ENCODE peak calls at places on chromosomes 3 and 15, in seven cellular contexts. One of them, this sample, is unnamed.

GRCh38 chr3:131821376-131821775 is 213.4 kb downstream of the CPNE4 start:
- DNase-seq in transverse colon: no peak
- DNase-seq in endothelial cell of umbilical vein: no peak
- DNase-seq in HepG2: no peak
- DNase-seq in GM23338: no peak
- DNase-seq in HL-60: no peak
- DNase-seq in sigmoid colon: no peak
- DNase-seq in this sample: no peak

GRCh38 chr15:44532689-44533088 is 4.3 kb upstream of the EIF3J start:
- DNase-seq in transverse colon: no peak
- DNase-seq in endothelial cell of umbilical vein: no peak
- DNase-seq in HepG2: no peak
- DNase-seq in GM23338: peak
- DNase-seq in HL-60: no peak
- DNase-seq in sigmoid colon: no peak
- DNase-seq in this sample: no peak

GRCh38 chr3:14879161-14879888 is 60.6 kb downstream of the FGD5 start:
- DNase-seq in transverse colon: peak
- DNase-seq in endothelial cell of umbilical vein: no peak
- DNase-seq in HepG2: no peak
- DNase-seq in GM23338: peak
- DNase-seq in HL-60: no peak
- DNase-seq in sigmoid colon: peak
- DNase-seq in this sample: no peak

GRCh38 chr3:171811913-171812321 is 1.6 kb upstream of the PLD1 start:
- DNase-seq in transverse colon: no peak
- DNase-seq in endothelial cell of umbilical vein: no peak
- DNase-seq in HepG2: no peak
- DNase-seq in GM23338: no peak
- DNase-seq in HL-60: no peak
- DNase-seq in sigmoid colon: peak
- DNase-seq in this sample: no peak

GRCh38 chr3:131688370-131688769 is 185.6 kb upstream of the MRPL3 start:
- DNase-seq in transverse colon: no peak
- DNase-seq in endothelial cell of umbilical vein: no peak
- DNase-seq in HepG2: no peak
- DNase-seq in GM23338: no peak
- DNase-seq in HL-60: no peak
- DNase-seq in sigmoid colon: no peak
- DNase-seq in this sample: no peak

GRCh38 chr15:76217029-76217866 is 94.0 kb downstream of the ETFA start:
- DNase-seq in transverse colon: no peak
- DNase-seq in endothelial cell of umbilical vein: peak
- DNase-seq in HepG2: no peak
- DNase-seq in GM23338: no peak
- DNase-seq in HL-60: no peak
- DNase-seq in sigmoid colon: no peak
- DNase-seq in this sample: no peak

GRCh38 chr3:182793663-182794454 is 555 bp downstream of the ATP11B start:
- DNase-seq in transverse colon: peak
- DNase-seq in endothelial cell of umbilical vein: peak
- DNase-seq in HepG2: peak
- DNase-seq in GM23338: peak
- DNase-seq in HL-60: peak
- DNase-seq in sigmoid colon: peak
- DNase-seq in this sample: peak

GRCh38 chr15:49987198-49987785 is 131.7 kb downstream of the ATP8B4 start:
- DNase-seq in transverse colon: no peak
- DNase-seq in endothelial cell of umbilical vein: no peak
- DNase-seq in HepG2: no peak
- DNase-seq in GM23338: no peak
- DNase-seq in HL-60: no peak
- DNase-seq in sigmoid colon: no peak
- DNase-seq in this sample: no peak

GRCh38 chr15:52351206-52351907 is 55.8 kb upstream of the MYO5C start:
- DNase-seq in transverse colon: no peak
- DNase-seq in endothelial cell of umbilical vein: no peak
- DNase-seq in HepG2: no peak
- DNase-seq in GM23338: no peak
- DNase-seq in HL-60: peak
- DNase-seq in sigmoid colon: peak
- DNase-seq in this sample: no peak

GRCh38 chr3:104564045-104564643 is 802.6 kb upstream of the ALCAM start:
- DNase-seq in transverse colon: peak
- DNase-seq in endothelial cell of umbilical vein: peak
- DNase-seq in HepG2: peak
- DNase-seq in GM23338: peak
- DNase-seq in HL-60: peak
- DNase-seq in sigmoid colon: no peak
- DNase-seq in this sample: no peak

GRCh38 chr3:14647976-14648955 is 3.3 kb upstream of the CCDC174 start:
- DNase-seq in transverse colon: no peak
- DNase-seq in endothelial cell of umbilical vein: no peak
- DNase-seq in HepG2: no peak
- DNase-seq in GM23338: no peak
- DNase-seq in HL-60: peak
- DNase-seq in sigmoid colon: no peak
- DNase-seq in this sample: no peak

GRCh38 chr3:178059124-178059523 is 477.1 kb upstream of the KCNMB2 start:
- DNase-seq in transverse colon: no peak
- DNase-seq in endothelial cell of umbilical vein: no peak
- DNase-seq in HepG2: peak
- DNase-seq in GM23338: no peak
- DNase-seq in HL-60: no peak
- DNase-seq in sigmoid colon: no peak
- DNase-seq in this sample: no peak

GRCh38 chr3:147393261-147393964 is 12.9 kb downstream of the ZIC4 start:
- DNase-seq in transverse colon: no peak
- DNase-seq in endothelial cell of umbilical vein: no peak
- DNase-seq in HepG2: no peak
- DNase-seq in GM23338: peak
- DNase-seq in HL-60: no peak
- DNase-seq in sigmoid colon: peak
- DNase-seq in this sample: no peak
- TF ChIP-seq POLR2AphosphoS5 in transverse colon: no peak
- TF ChIP-seq POLR2AphosphoS5 in endothelial cell of umbilical vein: no peak
- TF ChIP-seq POLR2AphosphoS5 in HepG2: no peak
- TF ChIP-seq POLR2AphosphoS5 in GM23338: no peak
- TF ChIP-seq POLR2AphosphoS5 in HL-60: no peak
- TF ChIP-seq POLR2AphosphoS5 in sigmoid colon: no peak
- TF ChIP-seq POLR2AphosphoS5 in this sample: no peak

GRCh38 chr15:74399100-74399499 is 31.7 kb upstream of the CYP11A1 start:
- DNase-seq in transverse colon: no peak
- DNase-seq in endothelial cell of umbilical vein: no peak
- DNase-seq in HepG2: no peak
- DNase-seq in GM23338: no peak
- DNase-seq in HL-60: no peak
- DNase-seq in sigmoid colon: no peak
- DNase-seq in this sample: no peak

GRCh38 chr15:74400313-74400850 is 32.9 kb upstream of the CYP11A1 start:
- DNase-seq in transverse colon: no peak
- DNase-seq in endothelial cell of umbilical vein: no peak
- DNase-seq in HepG2: no peak
- DNase-seq in GM23338: no peak
- DNase-seq in HL-60: no peak
- DNase-seq in sigmoid colon: no peak
- DNase-seq in this sample: no peak

GRCh38 chr15:74398183-74398582 is 30.7 kb upstream of the CYP11A1 start:
- DNase-seq in transverse colon: no peak
- DNase-seq in endothelial cell of umbilical vein: no peak
- DNase-seq in HepG2: no peak
- DNase-seq in GM23338: no peak
- DNase-seq in HL-60: no peak
- DNase-seq in sigmoid colon: no peak
- DNase-seq in this sample: no peak

GRCh38 chr15:74400915-74401757 is 32.6 kb downstream of the SEMA7A start:
- DNase-seq in transverse colon: no peak
- DNase-seq in endothelial cell of umbilical vein: no peak
- DNase-seq in HepG2: no peak
- DNase-seq in GM23338: no peak
- DNase-seq in HL-60: no peak
- DNase-seq in sigmoid colon: no peak
- DNase-seq in this sample: no peak

GRCh38 chr15:74399511-74400312 is 32.3 kb upstream of the CYP11A1 start:
- DNase-seq in transverse colon: peak
- DNase-seq in endothelial cell of umbilical vein: no peak
- DNase-seq in HepG2: no peak
- DNase-seq in GM23338: no peak
- DNase-seq in HL-60: no peak
- DNase-seq in sigmoid colon: no peak
- DNase-seq in this sample: no peak
- TF ChIP-seq POLR2AphosphoS5 in transverse colon: no peak
- TF ChIP-seq POLR2AphosphoS5 in endothelial cell of umbilical vein: no peak
- TF ChIP-seq POLR2AphosphoS5 in HepG2: no peak
- TF ChIP-seq POLR2AphosphoS5 in GM23338: no peak
- TF ChIP-seq POLR2AphosphoS5 in HL-60: no peak
- TF ChIP-seq POLR2AphosphoS5 in sigmoid colon: no peak
- TF ChIP-seq POLR2AphosphoS5 in this sample: peak

DNA sequence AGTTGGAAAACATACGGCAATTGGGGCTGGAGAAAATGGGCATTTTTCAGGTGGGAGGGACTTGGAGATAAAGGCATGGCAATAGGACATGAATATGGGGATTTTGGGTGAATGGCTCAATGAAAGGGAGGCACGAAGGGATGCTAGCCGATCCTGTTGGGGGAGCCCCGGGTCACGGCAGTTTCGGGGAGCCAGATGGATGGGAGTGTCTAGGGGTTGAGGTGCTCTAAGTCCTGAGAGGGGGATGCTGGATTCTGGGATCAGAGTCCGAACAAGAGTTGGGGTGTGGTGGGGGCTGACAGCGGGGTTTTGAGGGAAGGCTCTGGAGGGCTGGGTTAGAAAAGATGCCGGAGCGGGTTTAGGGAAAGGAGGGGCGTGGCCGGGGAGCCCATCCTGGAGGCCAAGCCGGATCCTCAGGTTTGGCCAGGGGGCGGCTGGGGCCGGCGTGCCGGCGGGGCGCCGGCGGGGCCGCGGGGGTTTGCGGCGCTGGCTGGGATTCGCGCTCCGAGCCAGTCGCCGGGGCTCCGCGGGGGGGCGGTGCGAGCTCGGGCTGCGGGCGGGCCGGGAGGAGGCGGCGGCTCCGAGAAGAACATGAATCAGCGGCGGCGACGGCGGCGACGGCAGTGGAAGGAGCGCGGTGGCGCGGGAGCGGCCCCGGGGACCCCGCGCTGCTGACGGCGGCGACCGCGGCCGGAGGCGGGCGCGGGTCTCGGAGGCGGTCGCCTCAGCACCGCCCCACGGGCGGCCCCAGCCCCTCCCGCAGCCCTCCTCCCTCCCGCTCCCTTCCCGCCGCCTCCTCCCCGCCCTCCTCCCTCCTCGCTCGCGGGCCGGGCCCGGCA is at the start of gene TYRO3:
- DNase-seq in transverse colon: peak
- DNase-seq in endothelial cell of umbilical vein: peak
- DNase-seq in HepG2: no peak
- DNase-seq in GM23338: peak
- DNase-seq in HL-60: peak
- DNase-seq in sigmoid colon: peak
- DNase-seq in this sample: peak
- TF ChIP-seq POLR2AphosphoS5 in transverse colon: no peak
- TF ChIP-seq POLR2AphosphoS5 in endothelial cell of umbilical vein: no peak
- TF ChIP-seq POLR2AphosphoS5 in HepG2: no peak
- TF ChIP-seq POLR2AphosphoS5 in GM23338: no peak
- TF ChIP-seq POLR2AphosphoS5 in HL-60: no peak
- TF ChIP-seq POLR2AphosphoS5 in sigmoid colon: no peak
- TF ChIP-seq POLR2AphosphoS5 in this sample: no peak

GRCh38 chr3:154765241-154765640 is 314.9 kb upstream of the MME start:
- DNase-seq in transverse colon: no peak
- DNase-seq in endothelial cell of umbilical vein: no peak
- DNase-seq in HepG2: no peak
- DNase-seq in GM23338: no peak
- DNase-seq in HL-60: no peak
- DNase-seq in sigmoid colon: no peak
- DNase-seq in this sample: no peak
- TF ChIP-seq POLR2AphosphoS5 in transverse colon: no peak
- TF ChIP-seq POLR2AphosphoS5 in endothelial cell of umbilical vein: no peak
- TF ChIP-seq POLR2AphosphoS5 in HepG2: no peak
- TF ChIP-seq POLR2AphosphoS5 in GM23338: no peak
- TF ChIP-seq POLR2AphosphoS5 in HL-60: no peak
- TF ChIP-seq POLR2AphosphoS5 in sigmoid colon: no peak
- TF ChIP-seq POLR2AphosphoS5 in this sample: no peak

GRCh38 chr3:109685084-109686079 is 348.0 kb upstream of the DPPA4 start:
- DNase-seq in transverse colon: peak
- DNase-seq in endothelial cell of umbilical vein: no peak
- DNase-seq in HepG2: no peak
- DNase-seq in GM23338: no peak
- DNase-seq in HL-60: no peak
- DNase-seq in sigmoid colon: peak
- DNase-seq in this sample: no peak
- TF ChIP-seq POLR2AphosphoS5 in transverse colon: no peak
- TF ChIP-seq POLR2AphosphoS5 in endothelial cell of umbilical vein: no peak
- TF ChIP-seq POLR2AphosphoS5 in HepG2: no peak
- TF ChIP-seq POLR2AphosphoS5 in GM23338: no peak
- TF ChIP-seq POLR2AphosphoS5 in HL-60: no peak
- TF ChIP-seq POLR2AphosphoS5 in sigmoid colon: peak
- TF ChIP-seq POLR2AphosphoS5 in this sample: no peak

This sample was measured in GM12892.